ENCODE peak calls at places on chromosome 14, in seven cellular contexts. One of them, this sample, is unnamed.

GRCh38 chr14:61107148-61107641 is 126.2 kb downstream of the SLC38A6 start:
- DNase-seq in uterus: peak; percentile 30
- DNase-seq in tibial artery: no peak
- DNase-seq in SK-N-SH: no peak
- DNase-seq in left ventricle myocardium inferior: peak; percentile 61
- DNase-seq in Peyer's patch: no peak
- DNase-seq in H1: no peak
- DNase-seq in this sample: peak; percentile 52

GRCh38 chr14:81727243-81727642 is 193.6 kb upstream of the SEL1L start:
- DNase-seq in tibial artery: peak; percentile 21
- DNase-seq in H1: no peak
- DNase-seq in SK-N-SH: no peak
- DNase-seq in Peyer's patch: no peak
- DNase-seq in uterus: no peak
- DNase-seq in left ventricle myocardium inferior: no peak
- DNase-seq in this sample: no peak

GRCh38 chr14:62126885-62127478 is 364.8 kb downstream of the SNAPC1 start:
- DNase-seq in uterus: no peak
- DNase-seq in H1: no peak
- DNase-seq in tibial artery: no peak
- DNase-seq in Peyer's patch: no peak
- DNase-seq in SK-N-SH: peak; percentile 28
- DNase-seq in left ventricle myocardium inferior: no peak
- DNase-seq in this sample: peak; percentile 5

GRCh38 chr14:66078031-66078430 is 408.1 kb upstream of the CCDC196 start:
- DNase-seq in Peyer's patch: no peak
- DNase-seq in uterus: no peak
- DNase-seq in tibial artery: no peak
- DNase-seq in left ventricle myocardium inferior: no peak
- DNase-seq in SK-N-SH: no peak
- DNase-seq in H1: no peak
- DNase-seq in this sample: no peak

GRCh38 chr14:92503756-92504491 is 9.7 kb upstream of the RIN3 start:
- DNase-seq in tibial artery: no peak
- DNase-seq in uterus: no peak
- DNase-seq in SK-N-SH: no peak
- DNase-seq in left ventricle myocardium inferior: no peak
- DNase-seq in H1: no peak
- DNase-seq in Peyer's patch: no peak
- DNase-seq in this sample: no peak

GRCh38 chr14:94291159-94291905 is 1.7 kb downstream of the SERPINA10 start:
- DNase-seq in left ventricle myocardium inferior: no peak
- DNase-seq in uterus: no peak
- DNase-seq in Peyer's patch: no peak
- DNase-seq in H1: no peak
- DNase-seq in tibial artery: no peak
- DNase-seq in SK-N-SH: no peak
- DNase-seq in this sample: no peak

GRCh38 chr14:45559626-45560025 is 306.6 kb upstream of the MIS18BP1 start:
- DNase-seq in left ventricle myocardium inferior: no peak
- DNase-seq in H1: no peak
- DNase-seq in SK-N-SH: no peak
- DNase-seq in Peyer's patch: no peak
- DNase-seq in uterus: no peak
- DNase-seq in tibial artery: no peak
- DNase-seq in this sample: no peak

GRCh38 chr14:85528080-85528881 is 1.7 kb upstream of the FLRT2 start:
- DNase-seq in SK-N-SH: no peak
- DNase-seq in left ventricle myocardium inferior: no peak
- DNase-seq in Peyer's patch: no peak
- DNase-seq in H1: no peak
- DNase-seq in tibial artery: peak; percentile 39
- DNase-seq in uterus: no peak
- DNase-seq in this sample: no peak

GRCh38 chr14:96088911-96089310 is 49.7 kb downstream of the C14orf132 start:
- DNase-seq in tibial artery: no peak
- DNase-seq in H1: no peak
- DNase-seq in left ventricle myocardium inferior: no peak
- DNase-seq in Peyer's patch: no peak
- DNase-seq in uterus: no peak
- DNase-seq in SK-N-SH: no peak
- DNase-seq in this sample: no peak

GRCh38 chr14:77099425-77100167 is 1.5 kb downstream of the CIPC start:
- DNase-seq in left ventricle myocardium inferior: no peak
- DNase-seq in Peyer's patch: no peak
- DNase-seq in SK-N-SH: no peak
- DNase-seq in tibial artery: no peak
- DNase-seq in H1: no peak
- DNase-seq in uterus: no peak
- DNase-seq in this sample: peak; percentile 44

GRCh38 chr14:42140001-42140400 is 533.3 kb downstream of the LRFN5 start:
- DNase-seq in tibial artery: no peak
- DNase-seq in left ventricle myocardium inferior: no peak
- DNase-seq in H1: no peak
- DNase-seq in uterus: no peak
- DNase-seq in SK-N-SH: no peak
- DNase-seq in Peyer's patch: no peak
- DNase-seq in this sample: no peak

GRCh38 chr14:52333823-52334657 is 19.9 kb downstream of the PTGER2 start:
- DNase-seq in H1: no peak
- DNase-seq in SK-N-SH: no peak
- DNase-seq in left ventricle myocardium inferior: no peak
- DNase-seq in tibial artery: no peak
- DNase-seq in uterus: no peak
- DNase-seq in Peyer's patch: no peak
- DNase-seq in this sample: no peak

GRCh38 chr14:79583738-79584405 is 627.4 kb downstream of the DIO2 start:
- DNase-seq in left ventricle myocardium inferior: no peak
- DNase-seq in uterus: no peak
- DNase-seq in H1: no peak
- DNase-seq in Peyer's patch: no peak
- DNase-seq in SK-N-SH: no peak
- DNase-seq in tibial artery: no peak
- DNase-seq in this sample: no peak

GRCh38 chr14:95137804-95138167 is 19.5 kb downstream of the DICER1 start:
- DNase-seq in SK-N-SH: no peak
- DNase-seq in H1: no peak
- DNase-seq in Peyer's patch: no peak
- DNase-seq in left ventricle myocardium inferior: no peak
- DNase-seq in tibial artery: no peak
- DNase-seq in uterus: no peak
- DNase-seq in this sample: peak; percentile 31

GRCh38 chr14:102250636-102251035 is 54.3 kb downstream of the MOK start:
- DNase-seq in Peyer's patch: no peak
- DNase-seq in uterus: no peak
- DNase-seq in SK-N-SH: no peak
- DNase-seq in H1: no peak
- DNase-seq in left ventricle myocardium inferior: no peak
- DNase-seq in tibial artery: no peak
- DNase-seq in this sample: no peak

GRCh38 chr14:68891851-68892660 is 87.0 kb downstream of the ACTN1 start:
- DNase-seq in tibial artery: no peak
- DNase-seq in SK-N-SH: no peak
- DNase-seq in uterus: no peak
- DNase-seq in Peyer's patch: peak; percentile 37
- DNase-seq in H1: no peak
- DNase-seq in left ventricle myocardium inferior: no peak
- DNase-seq in this sample: no peak

GRCh38 chr14:99177876-99178630 is 93.9 kb downstream of the BCL11B start:
- DNase-seq in tibial artery: no peak
- DNase-seq in H1: peak; percentile 40
- DNase-seq in uterus: no peak
- DNase-seq in left ventricle myocardium inferior: no peak
- DNase-seq in Peyer's patch: no peak
- DNase-seq in SK-N-SH: no peak
- DNase-seq in this sample: no peak

GRCh38 chr14:54048311-54048710 is 91.7 kb upstream of the BMP4 start:
- DNase-seq in H1: no peak
- DNase-seq in Peyer's patch: peak; percentile 29
- DNase-seq in uterus: no peak
- DNase-seq in left ventricle myocardium inferior: no peak
- DNase-seq in tibial artery: no peak
- DNase-seq in SK-N-SH: no peak
- DNase-seq in this sample: no peak

GRCh38 chr14:92316937-92317336 is 6.0 kb upstream of the SLC24A4 start:
- DNase-seq in uterus: no peak
- DNase-seq in SK-N-SH: no peak
- DNase-seq in tibial artery: no peak
- DNase-seq in Peyer's patch: no peak
- DNase-seq in left ventricle myocardium inferior: no peak
- DNase-seq in H1: no peak
- DNase-seq in this sample: no peak

GRCh38 chr14:75430526-75430925 is 2.7 kb downstream of the JDP2 start:
- DNase-seq in tibial artery: peak; percentile 70
- DNase-seq in uterus: no peak
- DNase-seq in left ventricle myocardium inferior: peak; percentile 38
- DNase-seq in Peyer's patch: no peak
- DNase-seq in SK-N-SH: no peak
- DNase-seq in H1: no peak
- DNase-seq in this sample: peak; percentile 43

GRCh38 chr14:57182760-57183503 is 85.8 kb downstream of the EXOC5 start:
- DNase-seq in uterus: no peak
- DNase-seq in Peyer's patch: no peak
- DNase-seq in tibial artery: no peak
- DNase-seq in left ventricle myocardium inferior: no peak
- DNase-seq in H1: no peak
- DNase-seq in SK-N-SH: peak; percentile 39
- DNase-seq in this sample: no peak

GRCh38 chr14:61456720-61457119 is 135.3 kb downstream of the PRKCH start:
- DNase-seq in left ventricle myocardium inferior: peak; percentile 74
- DNase-seq in SK-N-SH: peak; percentile 60
- DNase-seq in tibial artery: peak; percentile 84
- DNase-seq in uterus: peak; percentile 71
- DNase-seq in H1: peak; percentile 85
- DNase-seq in Peyer's patch: no peak
- DNase-seq in this sample: peak; percentile 91

GRCh38 chr14:64723691-64724577 is 19.7 kb downstream of the PLEKHG3 start:
- DNase-seq in left ventricle myocardium inferior: peak; percentile 4
- DNase-seq in Peyer's patch: peak; percentile 48
- DNase-seq in tibial artery: no peak
- DNase-seq in SK-N-SH: no peak
- DNase-seq in H1: no peak
- DNase-seq in uterus: no peak
- DNase-seq in this sample: no peak

GRCh38 chr14:96662116-96662901 is 134.9 kb upstream of the VRK1 start:
- DNase-seq in left ventricle myocardium inferior: no peak
- DNase-seq in uterus: no peak
- DNase-seq in SK-N-SH: no peak
- DNase-seq in Peyer's patch: no peak
- DNase-seq in H1: peak; percentile 42
- DNase-seq in tibial artery: no peak
- DNase-seq in this sample: no peak

GRCh38 chr14:53128303-53128702 is 24.8 kb downstream of the DDHD1 start:
- DNase-seq in left ventricle myocardium inferior: no peak
- DNase-seq in uterus: no peak
- DNase-seq in SK-N-SH: no peak
- DNase-seq in Peyer's patch: no peak
- DNase-seq in tibial artery: no peak
- DNase-seq in H1: no peak
- DNase-seq in this sample: no peak

GRCh38 chr14:104800600-104801283 is at the start of gene ZBTB42:
- DNase-seq in H1: peak; percentile 74
- DNase-seq in uterus: peak; percentile 60
- DNase-seq in Peyer's patch: peak; percentile 94
- DNase-seq in SK-N-SH: peak; percentile 89
- DNase-seq in left ventricle myocardium inferior: peak; percentile 69
- DNase-seq in tibial artery: peak; percentile 51
- DNase-seq in this sample: peak; percentile 54
- H3K4me1 ChIP-seq in H1: no peaks in the 10 kb centered on the region
- H3K4me1 ChIP-seq in uterus: no peaks in the 10 kb centered on the region
- H3K4me1 ChIP-seq in Peyer's patch: peaks cover 58% of the 10 kb centered on the region
- H3K4me1 ChIP-seq in SK-N-SH: peaks cover 51% of the 10 kb centered on the region
- H3K4me1 ChIP-seq in left ventricle myocardium inferior: peaks cover 78% of the 10 kb centered on the region
- H3K4me1 ChIP-seq in tibial artery: peaks cover 5% of the 10 kb centered on the region
- H3K4me1 ChIP-seq in this sample: peaks cover 60% of the 10 kb centered on the region

DNA sequence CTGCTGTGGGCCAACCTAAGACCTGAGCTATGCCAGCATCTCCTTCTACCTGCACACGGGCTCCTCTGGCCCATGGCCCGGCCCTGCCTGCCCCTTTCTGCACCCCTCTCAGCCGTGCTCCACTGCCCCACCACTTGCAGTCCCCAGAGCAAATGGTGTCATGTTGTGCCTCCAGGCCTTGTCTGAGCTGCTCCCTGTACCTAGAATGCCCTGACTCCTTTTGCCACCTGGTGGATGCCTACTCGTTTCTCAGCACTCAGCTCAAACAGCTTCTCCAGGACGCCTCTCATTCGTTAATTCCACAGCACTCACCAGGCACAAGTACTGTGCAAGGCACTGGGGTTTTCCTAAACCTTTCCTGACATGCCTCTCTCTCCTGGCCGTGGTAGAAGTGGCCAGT is 63.2 kb upstream of the PNMA1 start:
- DNase-seq in Peyer's patch: peak; percentile 32
- DNase-seq in left ventricle myocardium inferior: no peak
- DNase-seq in tibial artery: no peak
- DNase-seq in SK-N-SH: no peak
- DNase-seq in H1: no peak
- DNase-seq in uterus: no peak
- DNase-seq in this sample: no peak
- TF ChIP-seq CTCF in Peyer's patch: peak; percentile 15
- TF ChIP-seq CTCF in left ventricle myocardium inferior: peak; percentile 19
- TF ChIP-seq CTCF in tibial artery: no peak
- TF ChIP-seq CTCF in SK-N-SH: no peak
- TF ChIP-seq CTCF in H1: peak; percentile 65
- TF ChIP-seq CTCF in uterus: no peak
- TF ChIP-seq CTCF in this sample: no peak

DNA sequence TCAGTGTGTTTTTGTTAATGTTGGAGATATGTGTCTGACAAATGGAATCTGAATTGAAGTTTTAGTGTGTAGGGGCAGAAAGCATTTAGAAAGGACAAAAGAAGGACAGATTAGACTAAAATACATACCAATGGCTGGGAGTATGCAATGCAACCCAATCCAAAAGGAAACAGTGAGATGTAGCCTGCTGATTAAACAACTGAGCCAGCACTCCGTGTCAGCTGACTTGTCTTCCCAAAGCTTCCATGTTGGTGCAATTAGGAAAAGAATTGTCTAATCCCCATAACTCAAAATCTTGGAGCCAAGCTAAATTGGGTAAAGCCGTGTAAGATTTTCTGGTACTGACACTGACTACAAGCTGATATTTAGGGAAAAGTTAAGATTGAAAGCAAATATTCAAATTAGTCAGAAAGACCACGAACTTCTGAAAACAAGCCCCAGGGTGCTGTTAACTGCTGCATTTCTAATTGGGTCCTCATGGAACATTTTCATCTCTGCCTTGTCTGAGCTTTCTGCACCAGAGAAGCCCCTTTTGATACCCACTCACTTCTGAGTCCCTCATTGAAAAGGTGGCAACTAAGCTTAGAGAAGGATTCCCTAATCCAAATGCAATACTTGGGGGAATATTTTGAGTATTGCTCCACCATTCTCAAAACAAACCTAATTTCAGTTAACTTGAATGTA is 109.1 kb downstream of the DAD1 start:
- DNase-seq in left ventricle myocardium inferior: no peak
- DNase-seq in tibial artery: no peak
- DNase-seq in Peyer's patch: no peak
- DNase-seq in H1: no peak
- DNase-seq in SK-N-SH: no peak
- DNase-seq in uterus: no peak
- DNase-seq in this sample: no peak
- H3K4me1 ChIP-seq in left ventricle myocardium inferior: peaks cover 94% of the 10 kb centered on the region
- H3K4me1 ChIP-seq in tibial artery: no peaks in the 10 kb centered on the region
- H3K4me1 ChIP-seq in Peyer's patch: no peaks in the 10 kb centered on the region
- H3K4me1 ChIP-seq in H1: peaks cover 5% of the 10 kb centered on the region
- H3K4me1 ChIP-seq in SK-N-SH: peaks cover 3% of the 10 kb centered on the region
- H3K4me1 ChIP-seq in uterus: peaks cover 16% of the 10 kb centered on the region
- H3K4me1 ChIP-seq in this sample: peaks cover 84% of the 10 kb centered on the region

GRCh38 chr14:38405851-38406630 is 150.1 kb upstream of the CLEC14A start:
- DNase-seq in uterus: no peak
- DNase-seq in SK-N-SH: no peak
- DNase-seq in tibial artery: no peak
- DNase-seq in Peyer's patch: no peak
- DNase-seq in H1: no peak
- DNase-seq in left ventricle myocardium inferior: no peak
- DNase-seq in this sample: peak; percentile 8
- TF ChIP-seq CTCF in uterus: no peak
- TF ChIP-seq CTCF in SK-N-SH: peak; percentile 19
- TF ChIP-seq CTCF in tibial artery: no peak
- TF ChIP-seq CTCF in Peyer's patch: no peak
- TF ChIP-seq CTCF in H1: peak; percentile 39
- TF ChIP-seq CTCF in left ventricle myocardium inferior: no peak
- TF ChIP-seq CTCF in this sample: no peak